ENCODE peak calls at places on chromosomes 12 and 14, in eight cellular contexts. R is sigmoid colon; K is right cardiac atrium; N is tibial artery; L is CD8-positive, alpha-beta T cell; A is cardiac muscle cell; V is lower lobe of right lung; U is uterus. Y is an unnamed sample.

GRCh38 chr14:26597136-26598080 is at the start of gene NOVA1:
- DNase-seq in R (peak; percentile 72), K (peak; percentile 60), N (peak; percentile 66), L (no peak), A (peak; percentile 46), V (peak; percentile 46), U (peak; percentile 38), Y (peak; percentile 77)

GRCh38 chr12:88952543-88952942 is 372.3 kb upstream of the KITLG start:
- DNase-seq in R (no peak), K (no peak), N (no peak), L (no peak), A (no peak), V (no peak), U (no peak), Y (no peak)

GRCh38 chr14:61438860-61439765 is 117.7 kb downstream of the PRKCH start:
- DNase-seq in R (no peak), K (peak; percentile 70), N (peak; percentile 79), L (no peak), A (peak; percentile 54), V (peak; percentile 71), U (peak; percentile 46), Y (peak; percentile 73)

GRCh38 chr12:63400746-63401145 is 249.7 kb upstream of the AVPR1A start:
- DNase-seq in R (no peak), K (no peak), N (no peak), L (no peak), A (no peak), V (no peak), U (no peak), Y (no peak)

GRCh38 chr12:52907092-52907810 is 2.4 kb upstream of the KRT8 start:
- DNase-seq in R (no peak), K (peak; percentile 66), N (no peak), L (no peak), A (peak; percentile 70), V (peak; percentile 83), U (peak; percentile 35), Y (peak; percentile 89)

GRCh38 chr12:4421590-4422031 is 24.0 kb downstream of the FGF6 start:
- DNase-seq in R (no peak), K (no peak), N (no peak), L (no peak), A (peak; percentile 80), V (no peak), U (no peak), Y (no peak)

GRCh38 chr12:47377414-47378221 is 297.9 kb upstream of the AMIGO2 start:
- DNase-seq in R (peak; percentile 99), K (peak; percentile 99), N (peak; percentile 99), L (no peak), A (peak; percentile 4), V (peak; percentile 65), U (peak; percentile 99), Y (peak; percentile 92)

GRCh38 chr12:68113644-68114043 is 45.9 kb downstream of the IFNG start:
- DNase-seq in R (no peak), K (no peak), N (no peak), L (no peak), A (no peak), V (no peak), U (no peak), Y (no peak)

GRCh38 chr14:105064721-105065143 is 498 bp downstream of the GPR132 start:
- DNase-seq in R (peak; percentile 67), K (peak; percentile 65), N (peak; percentile 68), L (no peak), A (no peak), V (no peak), U (no peak), Y (peak; percentile 80)

GRCh38 chr12:119602695-119603094 is 9.1 kb downstream of the TMEM233 start:
- DNase-seq in R (no peak), K (no peak), N (no peak), L (no peak), A (no peak), V (no peak), U (no peak), Y (no peak)

GRCh38 chr12:5083955-5084849 is 40.5 kb downstream of the KCNA5 start:
- DNase-seq in R (no peak), K (no peak), N (no peak), L (no peak), A (peak; percentile 62), V (no peak), U (no peak), Y (no peak)

GRCh38 chr14:33676135-33676566 is 274.7 kb downstream of the EGLN3 start:
- DNase-seq in R (peak; percentile 60), K (peak; percentile 69), N (no peak), L (no peak), A (peak; percentile 62), V (peak; percentile 49), U (no peak), Y (no peak)

GRCh38 chr12:83015390-83016225 is 328.9 kb downstream of the TMTC2 start:
- DNase-seq in R (peak; percentile 73), K (no peak), N (no peak), L (no peak), A (no peak), V (no peak), U (peak; percentile 45), Y (no peak)

GRCh38 chr14:102508410-102508773 is 1.2 kb downstream of the ANKRD9 start:
- DNase-seq in R (no peak), K (peak; percentile 73), N (no peak), L (no peak), A (no peak), V (peak; percentile 69), U (no peak), Y (no peak)

GRCh38 chr14:79971330-79971729 is 240.0 kb downstream of the DIO2 start:
- DNase-seq in R (no peak), K (no peak), N (no peak), L (no peak), A (no peak), V (no peak), U (peak; percentile 27), Y (no peak)

GRCh38 chr12:15265868-15266267 is 44.7 kb upstream of the RERG start:
- DNase-seq in R (no peak), K (no peak), N (no peak), L (no peak), A (no peak), V (no peak), U (no peak), Y (no peak)

GRCh38 chr14:35747379-35747778 is 61.7 kb downstream of the RALGAPA1 start:
- DNase-seq in R (no peak), K (no peak), N (no peak), L (no peak), A (no peak), V (no peak), U (no peak), Y (no peak)

GRCh38 chr14:35754671-35755070 is 54.4 kb downstream of the RALGAPA1 start:
- DNase-seq in R (no peak), K (no peak), N (no peak), L (no peak), A (no peak), V (no peak), U (no peak), Y (no peak)

GRCh38 chr14:35752380-35752779 is 56.7 kb downstream of the RALGAPA1 start:
- DNase-seq in R (no peak), K (no peak), N (no peak), L (no peak), A (no peak), V (no peak), U (no peak), Y (no peak)

DNA sequence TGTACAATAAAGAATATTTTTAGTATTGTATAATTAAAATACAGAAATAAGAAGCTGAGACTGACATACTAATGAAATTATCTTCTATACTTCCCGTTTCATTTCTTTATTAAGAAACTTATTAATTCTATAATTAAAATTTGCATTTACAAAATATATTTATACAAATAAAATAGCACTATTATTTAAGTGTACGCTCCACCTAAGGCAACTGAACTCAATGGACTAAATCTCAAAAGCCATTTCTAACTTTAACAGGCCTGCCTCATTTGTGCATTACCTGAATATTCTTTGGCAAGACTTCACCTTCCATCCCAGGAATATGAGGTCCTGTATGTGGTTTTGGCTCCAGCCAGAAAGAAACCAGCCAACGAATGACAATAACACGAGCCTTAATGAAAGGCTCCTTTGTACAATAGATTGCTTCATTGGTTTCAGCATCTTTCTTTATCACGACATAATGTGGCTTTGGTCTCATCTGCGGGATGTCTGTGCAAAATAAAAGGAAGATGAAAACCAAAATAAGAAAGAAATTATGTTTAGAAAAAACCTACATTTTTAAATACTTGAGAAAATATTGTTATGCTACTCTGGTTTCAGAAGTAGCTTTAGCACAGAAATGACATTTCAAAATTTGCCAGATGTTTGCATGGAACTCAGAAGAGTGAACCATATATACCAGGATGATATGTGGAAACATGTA is 58.7 kb downstream of the RALGAPA1 start:
- DNase-seq in R (no peak), K (no peak), N (no peak), L (no peak), A (no peak), V (no peak), U (no peak), Y (no peak)
- H3K27ac ChIP-seq in R (no peak overlapping the region), K (no peak overlapping the region), N (no peak overlapping the region), L (no peak overlapping the region), A (no peak overlapping the region), V (no peak overlapping the region), U (no peak overlapping the region), Y (no peak overlapping the region)

DNA sequence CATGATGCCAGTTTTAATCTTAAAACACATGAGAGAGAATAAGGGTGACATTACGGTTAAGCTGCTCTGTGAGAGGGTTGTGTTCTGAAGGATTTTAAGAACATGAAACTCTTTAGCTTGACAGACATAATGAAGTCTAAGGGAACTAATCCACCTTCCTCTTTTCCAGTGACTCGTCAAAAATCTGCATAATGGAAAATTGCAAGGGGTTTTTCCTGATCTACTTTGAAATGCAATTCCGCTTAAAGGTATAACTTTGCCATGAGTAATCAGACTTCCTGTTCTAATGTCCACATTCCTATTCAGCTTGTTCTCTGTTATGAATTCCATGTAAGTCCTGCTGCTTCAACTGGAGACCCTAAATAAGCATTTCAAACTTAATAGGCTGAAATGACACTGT is at the start of gene ZNF705A:
- DNase-seq in R (no peak), K (no peak), N (no peak), L (no peak), A (no peak), V (no peak), U (no peak), Y (no peak)
- H3K4me3 ChIP-seq in R (no peak within 1 kb of the TSS), K (no peak within 1 kb of the TSS), N (no peak within 1 kb of the TSS), L (no peak within 1 kb of the TSS), A (no peak within 1 kb of the TSS), V (no peak within 1 kb of the TSS), U (no peak within 1 kb of the TSS), Y (no peak within 1 kb of the TSS)

DNA sequence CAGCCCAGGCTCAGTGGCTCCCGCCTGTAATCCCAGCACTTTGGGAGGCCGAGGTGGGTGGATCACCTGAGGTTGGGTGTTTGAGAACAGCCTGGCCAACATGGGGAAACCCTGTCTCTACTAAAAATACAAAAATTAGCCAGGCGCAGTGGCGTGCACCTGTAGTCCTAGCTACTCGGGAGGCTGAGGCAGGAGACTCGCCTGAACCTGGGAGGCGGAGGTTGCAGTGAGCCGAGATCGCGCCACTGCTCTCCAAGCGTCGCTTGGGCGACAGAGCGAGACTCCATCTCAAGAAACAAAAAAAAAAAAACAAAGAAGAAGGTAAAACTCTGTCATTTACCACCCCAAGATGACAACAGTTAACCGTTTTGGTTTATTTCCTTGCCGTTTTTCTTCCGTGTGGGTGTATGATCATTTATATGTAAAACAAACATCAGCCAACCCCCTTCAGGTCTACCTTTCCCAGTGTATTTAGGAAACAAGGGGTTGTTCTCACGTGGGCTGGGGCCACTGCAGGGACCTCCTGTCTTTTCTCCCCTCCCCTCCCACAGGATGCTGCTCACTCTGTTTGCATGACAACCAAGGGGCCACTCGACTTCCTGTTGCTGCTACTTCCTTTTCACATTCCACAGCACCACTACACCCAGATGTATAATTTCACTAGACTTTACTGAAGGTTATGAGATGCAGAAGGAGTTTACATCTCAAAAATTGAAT is 13.6 kb downstream of the TTC9 start:
- DNase-seq in R (no peak), K (no peak), N (no peak), L (peak; percentile 66), A (no peak), V (no peak), U (no peak), Y (no peak)
- H3K4me1 ChIP-seq in R (no peaks in the 10 kb centered on the region), K (no peaks in the 10 kb centered on the region), N (no peaks in the 10 kb centered on the region), L (peaks cover 91% of the 10 kb centered on the region), A (no peaks in the 10 kb centered on the region), V (peaks cover 8% of the 10 kb centered on the region), U (no peaks in the 10 kb centered on the region), Y (no peaks in the 10 kb centered on the region)

GRCh38 chr14:50263321-50263720 is 31.9 kb upstream of the SOS2 start:
- DNase-seq in R (no peak), K (no peak), N (no peak), L (no peak), A (no peak), V (no peak), U (no peak), Y (no peak)
- H3K27ac ChIP-seq in R (no peak overlapping the region), K (no peak overlapping the region), N (no peak overlapping the region), L (no peak overlapping the region), A (peak overlapping the region; percentile 86), V (no peak overlapping the region), U (no peak overlapping the region), Y (no peak overlapping the region)